ENCODE peak calls at places on chromosome 14, in ten cellular contexts. F, Z, C, U, E, Y, I, T, O and V are unnamed samples.

GRCh38 chr14:103002578-103003350 is 54.6 kb downstream of the CDC42BPB start:
- DNase-seq in T (no peak), F (peak; percentile 63), Z (no peak), E (no peak), U (peak; percentile 3), I (no peak), Y (no peak), C (no peak), O (no peak), V (no peak)

GRCh38 chr14:31834616-31835015 is 242.5 kb upstream of the ARHGAP5 start:
- DNase-seq in E (no peak), U (peak; percentile 41), O (no peak), I (no peak), C (no peak), Z (no peak), F (no peak), T (no peak), Y (no peak), V (no peak)

GRCh38 chr14:54566410-54567223 is at the start of gene SAMD4A:
- DNase-seq in U (peak; percentile 48), F (peak; percentile 94), C (peak; percentile 81), Y (peak; percentile 73), T (peak; percentile 68), I (no peak), E (peak; percentile 68), O (peak; percentile 78), Z (peak; percentile 85), V (peak; percentile 87)

GRCh38 chr14:22339277-22339676 is 249.7 kb downstream of the DAD1 start:
- DNase-seq in O (peak; percentile 88), Y (peak; percentile 74), Z (peak; percentile 81), C (peak; percentile 60), T (no peak), F (no peak), U (no peak), E (no peak), I (no peak), V (peak; percentile 88)

GRCh38 chr14:68619805-68620574 is 172.9 kb downstream of the ZFP36L1 start:
- DNase-seq in Y (no peak), C (peak; percentile 94), Z (peak; percentile 86), I (peak; percentile 71), O (no peak), T (no peak), U (peak; percentile 71), E (no peak), F (no peak), V (peak; percentile 73)

GRCh38 chr14:64826333-64826732 is 53.4 kb downstream of the SPTB start:
- DNase-seq in F (no peak), E (no peak), I (no peak), Y (no peak), O (no peak), U (no peak), Z (no peak), T (no peak), C (no peak), V (no peak)

GRCh38 chr14:20801726-20802125 is 918 bp downstream of the RNASE1 start:
- DNase-seq in U (no peak), F (no peak), E (no peak), O (no peak), I (no peak), Z (no peak), T (no peak), Y (no peak), C (no peak), V (no peak)

GRCh38 chr14:99818503-99819036 is 25.4 kb downstream of the EML1 start:
- DNase-seq in T (no peak), C (no peak), Z (no peak), I (no peak), Y (no peak), O (no peak), F (no peak), U (no peak), E (no peak), V (no peak)

GRCh38 chr14:51676549-51676948 is 24.8 kb downstream of the FRMD6 start:
- DNase-seq in E (no peak), T (no peak), U (peak; percentile 78), F (no peak), O (no peak), C (no peak), Z (no peak), I (no peak), Y (no peak), V (no peak)

GRCh38 chr14:67722293-67722692 is 20.6 kb downstream of the RDH12 start:
- DNase-seq in O (peak; percentile 75), U (no peak), Y (no peak), E (no peak), I (no peak), F (no peak), Z (peak; percentile 43), T (no peak), C (peak; percentile 76), V (peak; percentile 87)

GRCh38 chr14:65333926-65334687 is 78.4 kb upstream of the FUT8 start:
- DNase-seq in F (no peak), E (no peak), T (peak; percentile 53), U (no peak), Y (peak; percentile 44), O (peak; percentile 18), Z (peak; percentile 68), I (no peak), C (no peak), V (no peak)

GRCh38 chr14:88550078-88550477 is 4.7 kb downstream of the PTPN21 start:
- DNase-seq in C (no peak), Z (no peak), Y (no peak), I (no peak), O (no peak), F (no peak), U (no peak), E (no peak), T (no peak), V (no peak)

GRCh38 chr14:88551936-88552565 is 2.8 kb downstream of the PTPN21 start:
- DNase-seq in Y (no peak), Z (peak; percentile 16), F (no peak), I (no peak), O (peak; percentile 27), T (no peak), C (no peak), U (no peak), E (no peak), V (peak; percentile 38)

GRCh38 chr14:88553886-88554457 is 835 bp downstream of the PTPN21 start:
- DNase-seq in Y (no peak), F (no peak), E (no peak), Z (no peak), O (no peak), C (no peak), U (no peak), T (no peak), I (no peak), V (no peak)

GRCh38 chr14:88552859-88553258 is 1.9 kb downstream of the PTPN21 start:
- DNase-seq in C (no peak), E (no peak), T (no peak), U (peak; percentile 51), F (no peak), I (no peak), Z (no peak), Y (no peak), O (no peak), V (no peak)

GRCh38 chr14:88551094-88551870 is 3.5 kb downstream of the PTPN21 start:
- DNase-seq in I (peak; percentile 58), U (no peak), E (peak; percentile 91), Z (peak; percentile 77), Y (peak; percentile 70), O (peak; percentile 83), C (peak; percentile 83), T (peak; percentile 82), F (peak; percentile 86), V (peak; percentile 83)
- TF ChIP-seq POLR2A in I (no peak), U (no peak), E (no peak), Z (peak; percentile 56), Y (no peak), O (no peak), C (peak; percentile 52), T (no peak), F (no peak), V (peak; percentile 29)

GRCh38 chr14:76311410-76311758 is 64.6 kb upstream of the ESRRB start:
- DNase-seq in Y (no peak), E (no peak), T (no peak), I (no peak), U (no peak), Z (no peak), F (no peak), C (no peak), O (no peak), V (no peak)

GRCh38 chr14:76312821-76313220 is 63.1 kb upstream of the ESRRB start:
- DNase-seq in E (no peak), F (no peak), I (no peak), O (no peak), Y (no peak), Z (no peak), U (no peak), C (no peak), T (no peak), V (no peak)

GRCh38 chr14:76307786-76308780 is 67.9 kb upstream of the ESRRB start:
- DNase-seq in I (no peak), T (no peak), O (no peak), E (no peak), Z (no peak), Y (no peak), C (no peak), U (no peak), F (no peak), V (no peak)

GRCh38 chr14:76313303-76313702 is 62.6 kb upstream of the ESRRB start:
- DNase-seq in Y (no peak), I (no peak), O (no peak), Z (no peak), C (no peak), F (no peak), E (no peak), U (no peak), T (no peak), V (no peak)

GRCh38 chr14:76309572-76310551 is 66.1 kb upstream of the ESRRB start:
- DNase-seq in O (no peak), I (no peak), U (no peak), Z (peak; percentile 43), F (no peak), C (no peak), T (no peak), E (no peak), Y (no peak), V (peak; percentile 64)
- TF ChIP-seq CTCF in O (no peak), I (no peak), U (no peak), Z (peak; percentile 43), F (no peak), C (no peak), T (no peak), E (no peak), Y (no peak), V (peak; percentile 8)

DNA sequence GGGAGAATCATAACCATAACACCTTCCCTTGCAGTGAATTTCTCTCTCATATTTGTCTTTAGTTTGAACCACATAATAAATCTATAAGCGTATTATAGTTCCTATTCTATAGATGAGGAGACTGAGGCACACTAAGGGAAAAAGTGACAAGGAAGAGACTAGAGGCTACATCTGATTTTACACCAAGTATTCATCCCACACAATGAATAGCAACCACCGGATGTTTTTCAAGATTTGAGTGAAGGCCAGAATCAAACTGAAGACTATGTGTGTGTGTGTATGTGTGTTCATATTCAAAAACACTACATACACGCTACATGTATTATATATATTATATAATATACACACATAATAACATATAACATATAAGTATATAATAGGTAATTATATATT is 4.7 kb downstream of the ASB2 start:
- DNase-seq in Y (no peak), U (no peak), O (no peak), Z (no peak), C (no peak), E (no peak), T (no peak), F (no peak), I (no peak), V (no peak)
- H3K4me3 ChIP-seq in Y (no peak overlapping the region), U (no peak overlapping the region), O (no peak overlapping the region), Z (peak overlapping the region; percentile 80), C (no peak overlapping the region), E (no peak overlapping the region), T (peak overlapping the region; percentile 67), F (no peak overlapping the region), I (no peak overlapping the region), V (peak overlapping the region; percentile 46)

GRCh38 chr14:66507722-66508546 is at the start of gene GPHN:
- DNase-seq in C (peak; percentile 97), O (peak; percentile 95), Z (peak; percentile 98), I (peak; percentile 98), U (peak; percentile 95), T (peak; percentile 92), F (peak; percentile 97), E (peak; percentile 87), Y (peak; percentile 94), V (peak; percentile 97)
- TF ChIP-seq POLR2A in C (peak; percentile 90), O (peak; percentile 81), Z (peak; percentile 95), I (peak; percentile 92), U (peak; percentile 94), T (no peak), F (no peak), E (peak; percentile 88), Y (no peak), V (no peak)